ENCODE peak calls at places on chromosome 10, in six cellular contexts. J is IMR-90, X is K562, C is suprapubic skin, H is ovary, N is gastrocnemius medialis. P is an unnamed sample. For H3K4me1, the result is how much of the 10 kb centered on the place peaks cover.

GRCh38 chr10:70832852-70833542 is 17.2 kb downstream of the SGPL1 start:
- DNase-seq in J (peak), X (peak), C (no peak), H (no peak), N (no peak), P (no peak)

GRCh38 chr10:3813986-3814831 is 29.2 kb upstream of the KLF6 start:
- DNase-seq in J (peak), X (no peak), C (no peak), H (no peak), N (no peak), P (no peak)

GRCh38 chr10:12479924-12480323 is 130.6 kb downstream of the CAMK1D start:
- DNase-seq in J (no peak), X (no peak), C (no peak), H (no peak), N (no peak), P (no peak)

GRCh38 chr10:126208736-126209317 is 179.4 kb downstream of the ADAM12 start:
- DNase-seq in J (no peak), X (no peak), C (no peak), H (no peak), N (no peak), P (no peak)

GRCh38 chr10:127398140-127398966 is 150.8 kb upstream of the NPS start:
- DNase-seq in J (peak), X (no peak), C (no peak), H (peak), N (no peak), P (no peak)

GRCh38 chr10:49362596-49363260 is 33.2 kb downstream of the DRGX start:
- DNase-seq in J (no peak), X (no peak), C (peak), H (no peak), N (no peak), P (no peak)

GRCh38 chr10:66877359-66877758 is 48.5 kb upstream of the LRRTM3 start:
- DNase-seq in J (no peak), X (no peak), C (no peak), H (no peak), N (no peak), P (no peak)

GRCh38 chr10:30830672-30831230 is 200.9 kb downstream of the ZNF438 start:
- DNase-seq in J (no peak), X (no peak), C (peak), H (no peak), N (no peak), P (no peak)

GRCh38 chr10:14855453-14855852 is 17.3 kb downstream of the HSPA14 start:
- DNase-seq in J (no peak), X (no peak), C (no peak), H (no peak), N (no peak), P (no peak)

GRCh38 chr10:118633801-118634200 is 38.4 kb upstream of the PRLHR start:
- DNase-seq in J (no peak), X (no peak), C (no peak), H (no peak), N (no peak), P (no peak)

GRCh38 chr10:55820071-55820470 is 541.0 kb downstream of the ZWINT start:
- DNase-seq in J (no peak), X (no peak), C (no peak), H (no peak), N (no peak), P (no peak)

GRCh38 chr10:109978481-109978880 is 29.3 kb upstream of the ADD3 start:
- DNase-seq in J (peak), X (peak), C (no peak), H (peak), N (peak), P (no peak)

GRCh38 chr10:80453715-80454525 is at the start of gene TSPAN14:
- DNase-seq in J (peak), X (peak), C (peak), H (peak), N (peak), P (peak)
- TF ChIP-seq POLR2A in J (no peak), X (peak), C (peak), H (peak), N (peak), P (no peak)

GRCh38 chr10:34704526-34705184 is 110.4 kb downstream of the PARD3 start:
- DNase-seq in J (no peak), X (no peak), C (no peak), H (no peak), N (no peak), P (no peak)

GRCh38 chr10:34702093-34702952 is 112.8 kb downstream of the PARD3 start:
- DNase-seq in J (no peak), X (no peak), C (no peak), H (no peak), N (no peak), P (no peak)

GRCh38 chr10:34707656-34708055 is 107.4 kb downstream of the PARD3 start:
- DNase-seq in J (no peak), X (no peak), C (no peak), H (no peak), N (no peak), P (no peak)

GRCh38 chr10:34702982-34703381 is 112.1 kb downstream of the PARD3 start:
- DNase-seq in J (no peak), X (no peak), C (no peak), H (no peak), N (no peak), P (no peak)

DNA sequence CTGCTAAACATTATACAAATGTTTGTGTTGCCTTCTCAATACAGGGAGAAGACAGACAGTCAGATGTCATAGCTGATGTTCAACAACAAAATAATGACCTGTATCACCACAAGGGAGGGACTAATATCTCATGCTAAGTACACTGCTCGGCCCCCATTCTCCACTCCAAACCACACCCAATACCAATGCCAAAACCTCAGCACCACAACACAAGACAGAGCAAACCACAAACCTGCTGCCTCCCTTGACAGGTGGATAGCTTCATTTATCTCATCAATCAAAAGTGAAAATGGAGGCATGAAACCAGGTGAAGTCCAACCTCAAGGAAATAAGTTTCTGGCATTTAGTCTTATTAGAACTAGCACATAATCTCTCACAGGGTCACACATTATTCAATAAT is 109.5 kb downstream of the PARD3 start:
- DNase-seq in J (no peak), X (no peak), C (no peak), H (no peak), N (no peak), P (no peak)
- H3K4me1 ChIP-seq in J (under half), X (under half), C (under half), H (under half), N (half or more), P (under half)

DNA sequence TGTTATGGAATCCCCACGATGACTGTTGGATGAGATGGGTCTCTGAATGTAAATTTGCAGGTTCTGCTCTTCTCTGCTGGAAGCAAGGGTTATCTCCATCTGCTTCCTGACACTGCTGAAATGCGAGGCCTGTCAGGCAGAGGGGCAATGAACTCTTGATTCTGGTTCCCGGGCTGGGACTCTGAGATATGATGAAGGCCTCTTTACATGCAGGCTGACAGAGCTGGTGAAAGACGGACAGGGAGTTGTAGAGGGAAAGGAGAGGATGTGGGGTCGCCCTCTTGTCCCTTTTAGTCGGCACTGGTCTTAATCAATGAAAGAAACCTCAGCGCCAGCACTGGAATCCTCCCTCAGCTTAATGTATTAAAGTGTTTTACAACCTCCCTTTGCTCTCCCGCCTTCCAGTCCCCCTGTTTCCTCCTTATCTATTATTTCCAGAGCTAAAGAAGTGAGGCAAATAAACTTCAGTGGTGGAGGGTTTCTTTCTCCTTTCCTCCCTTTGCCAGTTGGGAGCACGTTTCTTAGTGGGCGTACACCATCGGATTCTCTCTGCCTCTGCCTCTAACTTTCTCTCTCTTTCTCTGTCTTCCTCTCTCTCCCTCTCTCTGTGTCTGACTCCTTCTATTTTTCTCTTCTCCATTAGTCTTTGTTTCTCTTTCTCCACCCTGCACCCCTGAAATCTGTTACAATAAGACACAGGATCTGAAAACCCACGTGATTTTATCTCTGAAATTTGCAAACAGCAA is 145.6 kb downstream of the BAMBI start:
- DNase-seq in J (no peak), X (peak), C (no peak), H (no peak), N (no peak), P (no peak)
- TF ChIP-seq POLR2A in J (no peak), X (peak), C (no peak), H (no peak), N (no peak), P (no peak)

GRCh38 chr10:116259638-116260037 is 13.4 kb downstream of the GFRA1 start:
- DNase-seq in J (no peak), X (no peak), C (no peak), H (no peak), N (no peak), P (no peak)

GRCh38 chr10:116255931-116256748 is 16.9 kb downstream of the GFRA1 start:
- DNase-seq in J (no peak), X (no peak), C (no peak), H (no peak), N (no peak), P (no peak)

GRCh38 chr10:116254422-116255152 is 18.4 kb downstream of the GFRA1 start:
- DNase-seq in J (no peak), X (no peak), C (no peak), H (no peak), N (no peak), P (no peak)

GRCh38 chr10:116256749-116257259 is 16.2 kb downstream of the GFRA1 start:
- DNase-seq in J (no peak), X (no peak), C (no peak), H (no peak), N (no peak), P (no peak)

DNA sequence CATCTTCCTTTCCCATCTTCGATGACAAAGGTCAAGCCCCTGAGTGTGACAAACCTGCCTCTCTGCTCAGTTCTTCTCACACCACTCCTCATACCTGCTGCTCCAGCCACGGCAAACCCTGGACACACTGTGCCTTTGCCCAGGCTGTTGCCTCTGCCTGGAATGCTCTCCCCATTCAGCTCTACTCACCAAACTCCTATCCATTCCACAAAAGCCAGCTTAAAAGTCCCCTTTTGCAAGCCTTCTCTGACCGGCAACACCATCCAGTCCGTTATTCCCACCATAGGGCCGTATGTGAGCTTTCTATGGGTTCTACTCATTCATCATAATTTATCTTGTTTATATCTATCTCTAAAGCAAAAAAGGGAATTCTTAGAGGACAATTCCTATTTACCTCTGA is 15.2 kb downstream of the GFRA1 start:
- DNase-seq in J (no peak), X (no peak), C (no peak), H (no peak), N (no peak), P (no peak)
- H3K4me1 ChIP-seq in J (under half), X (under half), C (under half), H (under half), N (under half), P (under half)

DNA sequence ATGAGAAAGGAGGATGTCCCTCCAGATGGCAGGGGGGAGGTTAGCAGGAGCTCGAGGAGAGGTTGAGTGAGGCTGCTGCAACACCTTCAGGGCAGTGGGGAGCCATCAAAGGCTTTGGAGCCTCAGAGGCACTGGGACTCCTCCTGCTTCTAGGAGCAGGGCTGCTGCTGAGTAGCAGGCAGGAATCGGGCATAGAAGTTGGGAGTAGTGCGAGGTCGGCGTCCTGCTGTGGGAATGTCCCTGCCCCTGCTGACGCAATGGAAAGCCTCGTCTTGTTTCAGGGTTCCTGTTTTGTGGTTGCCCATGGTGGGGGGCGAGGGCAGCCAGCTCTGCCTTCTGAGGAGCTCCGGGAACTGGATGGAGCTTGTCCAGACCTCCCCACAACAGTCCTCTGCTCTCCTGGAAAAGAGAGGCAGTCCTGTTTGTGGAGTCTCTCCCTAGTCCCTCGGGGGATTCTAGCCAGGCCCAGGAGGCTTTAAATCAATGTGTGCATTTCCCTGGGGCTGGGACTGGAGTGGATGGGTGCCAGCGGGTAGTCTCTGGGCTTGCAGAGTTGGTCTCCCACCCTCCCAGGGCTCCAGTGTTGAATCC is 98.8 kb upstream of the PPIF start:
- DNase-seq in J (no peak), X (no peak), C (no peak), H (no peak), N (no peak), P (peak)
- TF ChIP-seq POLR2A in J (no peak), X (no peak), C (no peak), H (no peak), N (no peak), P (no peak)

GRCh38 chr10:124724279-124725027 is 19.7 kb downstream of the FAM53B start:
- DNase-seq in J (no peak), X (no peak), C (no peak), H (no peak), N (peak), P (peak)

GRCh38 chr10:124725171-124725631 is 19.0 kb downstream of the FAM53B start:
- DNase-seq in J (no peak), X (no peak), C (no peak), H (no peak), N (peak), P (no peak)

GRCh38 chr10:124725791-124726190 is 18.4 kb downstream of the FAM53B start:
- DNase-seq in J (no peak), X (no peak), C (no peak), H (no peak), N (peak), P (no peak)

GRCh38 chr10:124722812-124723783 is 21.1 kb downstream of the FAM53B start:
- DNase-seq in J (no peak), X (peak), C (no peak), H (no peak), N (no peak), P (no peak)

DNA sequence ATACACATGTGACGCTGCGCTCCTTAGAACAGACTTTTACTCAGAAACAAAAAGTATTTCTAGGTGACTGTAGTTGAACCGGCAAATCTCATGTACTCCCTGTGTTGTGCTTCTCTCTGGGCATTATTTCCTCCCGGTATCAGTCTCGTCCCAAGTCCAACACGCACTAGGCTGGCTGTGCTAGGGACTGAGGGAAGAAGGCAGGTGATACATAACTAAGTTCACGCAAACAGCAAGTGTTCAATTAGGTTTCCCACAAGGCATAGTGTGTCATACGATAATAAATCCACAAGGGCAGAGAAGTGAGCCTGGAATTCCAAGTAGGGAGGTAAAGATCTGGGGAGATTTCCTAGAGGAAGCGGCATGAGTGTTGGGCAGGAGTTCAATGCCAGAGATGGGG is 20.4 kb downstream of the FAM53B start:
- DNase-seq in J (no peak), X (no peak), C (no peak), H (no peak), N (no peak), P (no peak)
- H3K4me1 ChIP-seq in J (under half), X (under half), C (half or more), H (under half), N (half or more), P (under half)

GRCh38 chr10:29409241-29410051 is 120.6 kb downstream of the LYZL1 start:
- DNase-seq in J (peak), X (peak), C (peak), H (peak), N (peak), P (peak)
- TF ChIP-seq POLR2A in J (peak), X (peak), C (peak), H (peak), N (peak), P (peak)

GRCh38 chr10:29635711-29636144 is 957 bp upstream of the SVIL start:
- DNase-seq in J (peak), X (no peak), C (no peak), H (no peak), N (no peak), P (no peak)
- H3K4me1 ChIP-seq in J (under half), X (under half), C (under half), H (under half), N (under half), P (under half)

GRCh38 chr10:84328303-84329093 is at the start of gene CCSER2:
- DNase-seq in J (peak), X (peak), C (peak), H (peak), N (peak), P (peak)
- TF ChIP-seq POLR2A in J (peak), X (no peak), C (peak), H (peak), N (peak), P (no peak)

P was measured in breast epithelium.